ENCODE peak calls at places on chromosomes 1 and 21, in six cellular contexts. J is nephron progenitor cell; C is dorsolateral prefrontal cortex; P is CD8-positive, alpha-beta T cell; U is AG04450; X is Calu3. G is an unnamed sample.

GRCh38 chr1:113391643-113392271 is 1.4 kb downstream of the MAGI3 start:
- DNase-seq in J (no peak), C (no peak), P (no peak), U (no peak), X (peak), G (no peak)

GRCh38 chr1:39158330-39159086 is 46.0 kb upstream of the MACF1 start:
- DNase-seq in J (peak), C (no peak), P (no peak), U (no peak), X (peak), G (no peak)

GRCh38 chr1:156401175-156401574 is 32.2 kb downstream of the RHBG start:
- DNase-seq in J (no peak), C (no peak), P (no peak), U (no peak), X (no peak), G (no peak)

GRCh38 chr1:145994391-145995120 is 1.8 kb downstream of the TXNIP start:
- DNase-seq in J (no peak), C (no peak), P (no peak), U (no peak), X (no peak), G (no peak)

GRCh38 chr1:60745444-60745843 is 336.9 kb upstream of the NFIA start:
- DNase-seq in J (no peak), C (no peak), P (no peak), U (no peak), X (no peak), G (no peak)

GRCh38 chr1:48869116-48869893 is 92.6 kb upstream of the BEND5 start:
- DNase-seq in J (no peak), C (no peak), P (no peak), U (no peak), X (no peak), G (no peak)

GRCh38 chr21:37554661-37555379 is 188.2 kb downstream of the DYRK1A start:
- DNase-seq in J (no peak), C (no peak), P (no peak), U (no peak), X (no peak), G (no peak)

GRCh38 chr1:31501505-31501904 is 74.8 kb upstream of the TINAGL1 start:
- DNase-seq in J (no peak), C (no peak), P (no peak), U (no peak), X (no peak), G (no peak)

GRCh38 chr1:214990619-214991018 is 91.9 kb upstream of the KCNK2 start:
- DNase-seq in J (no peak), C (no peak), P (no peak), U (peak), X (no peak), G (no peak)

GRCh38 chr1:25896266-25896665 is 10.0 kb downstream of the STMN1 start:
- DNase-seq in J (no peak), C (no peak), P (no peak), U (no peak), X (no peak), G (no peak)

DNA sequence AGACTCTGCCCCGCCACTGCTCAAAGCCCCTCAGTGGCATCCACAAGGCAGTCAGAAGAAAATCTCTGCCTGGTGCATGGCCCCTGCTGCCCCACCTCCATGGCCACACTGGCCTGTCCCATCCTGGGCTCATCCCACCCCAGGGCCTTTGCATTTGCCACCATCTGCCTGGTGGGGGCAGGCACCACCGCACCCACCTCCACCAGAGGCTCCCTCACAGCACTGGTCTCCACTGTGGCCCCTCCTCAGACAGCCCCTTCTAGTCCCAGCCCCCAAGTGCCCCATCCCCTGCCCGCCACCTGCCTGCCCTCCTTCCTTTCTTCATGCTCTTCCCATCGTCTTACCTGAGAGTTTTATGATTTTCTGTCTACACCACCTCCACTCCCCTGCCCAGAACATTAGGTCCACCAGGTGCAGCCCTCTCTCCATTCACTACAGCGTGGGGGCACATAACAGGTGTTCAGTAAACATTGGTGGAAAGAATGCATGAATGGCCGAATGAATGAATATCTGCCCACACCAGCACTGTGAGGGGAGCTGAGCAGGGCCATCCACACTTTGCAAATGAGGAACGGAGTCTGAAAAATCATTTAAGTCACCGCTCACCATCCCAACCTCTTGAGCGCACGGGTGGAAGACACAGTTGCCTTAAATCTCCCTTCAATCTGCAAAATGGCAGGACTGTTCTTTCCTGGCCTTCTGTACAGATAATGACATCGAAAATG is 2.1 kb downstream of the PRDM15 start:
- DNase-seq in J (no peak), C (no peak), P (no peak), U (no peak), X (no peak), G (no peak)
- TF ChIP-seq CTCF in J (no peak), C (no peak), P (no peak), U (no peak), X (no peak), G (no peak)

DNA sequence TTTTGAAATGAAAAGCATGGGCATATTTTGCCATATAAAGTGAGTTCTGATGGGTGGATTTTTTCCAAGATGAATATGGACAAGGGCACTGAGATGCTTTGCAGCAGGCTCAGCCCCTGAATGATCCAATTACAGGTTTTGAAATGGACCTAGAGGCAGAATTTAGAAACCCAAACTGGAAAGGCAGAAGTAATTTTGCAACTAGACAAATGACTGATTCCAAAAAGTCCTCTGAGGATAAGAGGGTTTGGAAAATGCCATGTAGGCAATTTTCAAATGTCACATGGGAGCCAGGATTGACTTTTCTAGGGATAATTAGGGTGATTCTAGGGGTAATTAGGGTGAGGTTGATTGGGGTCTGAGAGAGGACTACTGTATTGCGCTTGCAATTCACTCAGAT is 148.9 kb upstream of the ZNF648 start:
- DNase-seq in J (no peak), C (no peak), P (no peak), U (no peak), X (no peak), G (no peak)
- TF ChIP-seq CTCF in J (no peak), C (no peak), P (no peak), U (no peak), X (no peak), G (no peak)

DNA sequence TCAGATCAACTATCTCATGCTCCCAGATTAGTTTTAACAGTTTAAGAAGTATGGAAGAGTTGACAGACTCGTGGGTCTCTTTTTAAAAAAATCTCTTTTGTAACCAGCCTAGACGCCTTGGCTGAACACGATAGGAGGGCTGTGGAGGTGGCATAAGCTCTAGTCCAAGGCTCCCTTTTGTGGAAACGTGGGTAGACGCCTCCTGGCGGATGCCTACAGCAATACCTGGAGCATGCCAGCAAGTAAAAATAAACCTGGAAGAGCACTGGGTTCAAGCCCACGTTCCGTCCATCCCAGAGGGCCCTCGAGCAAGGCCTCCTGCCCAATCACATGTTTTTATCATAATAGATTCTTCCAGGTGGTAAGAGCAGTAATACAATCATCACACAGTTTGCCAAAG is 87.9 kb downstream of the RGS7 start:
- DNase-seq in J (peak), C (no peak), P (no peak), U (no peak), X (no peak), G (no peak)
- TF ChIP-seq CTCF in J (peak), C (peak), P (no peak), U (no peak), X (no peak), G (no peak)

GRCh38 chr1:52368383-52369172 is 2.6 kb upstream of the CC2D1B start:
- DNase-seq in J (peak), C (peak), P (peak), U (no peak), X (peak), G (no peak)
- TF ChIP-seq CTCF in J (no peak), C (no peak), P (no peak), U (peak), X (no peak), G (peak)

GRCh38 chr21:32457360-32457840 is 44.9 kb downstream of the EVA1C start:
- DNase-seq in J (no peak), C (no peak), P (no peak), U (no peak), X (peak), G (no peak)
- TF ChIP-seq CTCF in J (no peak), C (no peak), P (no peak), U (peak), X (no peak), G (no peak)

GRCh38 chr1:201185527-201186128 is 5.0 kb upstream of the IGFN1 start:
- DNase-seq in J (no peak), C (no peak), P (no peak), U (no peak), X (no peak), G (no peak)

GRCh38 chr1:201184307-201184706 is 6.3 kb upstream of the IGFN1 start:
- DNase-seq in J (no peak), C (no peak), P (no peak), U (no peak), X (no peak), G (no peak)

GRCh38 chr1:201183728-201184127 is 6.9 kb upstream of the IGFN1 start:
- DNase-seq in J (no peak), C (no peak), P (no peak), U (no peak), X (no peak), G (no peak)

GRCh38 chr1:201186212-201186611 is 4.4 kb upstream of the IGFN1 start:
- DNase-seq in J (no peak), C (no peak), P (no peak), U (no peak), X (no peak), G (no peak)

GRCh38 chr1:201184734-201185453 is 5.7 kb upstream of the IGFN1 start:
- DNase-seq in J (peak), C (no peak), P (no peak), U (peak), X (peak), G (peak)
- TF ChIP-seq CTCF in J (peak), C (peak), P (no peak), U (peak), X (peak), G (peak)

DNA sequence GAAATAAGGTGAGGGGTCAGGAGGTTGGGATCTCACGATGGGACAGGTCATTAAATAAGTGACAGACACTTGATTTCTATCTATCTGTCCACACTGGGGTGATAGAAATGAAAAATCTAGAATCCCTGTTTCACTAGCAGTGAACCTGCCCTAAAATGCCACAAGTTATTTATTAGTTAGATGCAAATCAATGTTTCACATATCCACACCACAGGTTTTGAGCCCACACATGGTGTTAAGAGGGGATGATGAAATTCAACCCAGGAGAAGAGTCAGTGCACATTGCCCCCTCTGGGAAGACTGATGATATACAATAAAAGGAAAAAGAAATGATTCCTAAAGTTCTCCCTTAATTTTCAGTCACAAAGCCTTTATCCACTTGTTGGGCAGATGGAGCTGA is 10.1 kb upstream of the NTPCR start:
- DNase-seq in J (no peak), C (no peak), P (no peak), U (no peak), X (no peak), G (no peak)
- TF ChIP-seq CTCF in J (no peak), C (no peak), P (no peak), U (no peak), X (no peak), G (no peak)

GRCh38 chr21:24076179-24076578 is 1531.1 kb downstream of the MRPL39 start:
- DNase-seq in J (no peak), C (no peak), P (no peak), U (peak), X (no peak), G (no peak)
- TF ChIP-seq CTCF in J (no peak), C (peak), P (no peak), U (peak), X (no peak), G (no peak)

GRCh38 chr1:201876148-201876547 is 12.6 kb upstream of the SHISA4 start:
- DNase-seq in J (no peak), C (no peak), P (no peak), U (no peak), X (peak), G (no peak)
- TF ChIP-seq CTCF in J (peak), C (peak), P (no peak), U (peak), X (peak), G (peak)

DNA sequence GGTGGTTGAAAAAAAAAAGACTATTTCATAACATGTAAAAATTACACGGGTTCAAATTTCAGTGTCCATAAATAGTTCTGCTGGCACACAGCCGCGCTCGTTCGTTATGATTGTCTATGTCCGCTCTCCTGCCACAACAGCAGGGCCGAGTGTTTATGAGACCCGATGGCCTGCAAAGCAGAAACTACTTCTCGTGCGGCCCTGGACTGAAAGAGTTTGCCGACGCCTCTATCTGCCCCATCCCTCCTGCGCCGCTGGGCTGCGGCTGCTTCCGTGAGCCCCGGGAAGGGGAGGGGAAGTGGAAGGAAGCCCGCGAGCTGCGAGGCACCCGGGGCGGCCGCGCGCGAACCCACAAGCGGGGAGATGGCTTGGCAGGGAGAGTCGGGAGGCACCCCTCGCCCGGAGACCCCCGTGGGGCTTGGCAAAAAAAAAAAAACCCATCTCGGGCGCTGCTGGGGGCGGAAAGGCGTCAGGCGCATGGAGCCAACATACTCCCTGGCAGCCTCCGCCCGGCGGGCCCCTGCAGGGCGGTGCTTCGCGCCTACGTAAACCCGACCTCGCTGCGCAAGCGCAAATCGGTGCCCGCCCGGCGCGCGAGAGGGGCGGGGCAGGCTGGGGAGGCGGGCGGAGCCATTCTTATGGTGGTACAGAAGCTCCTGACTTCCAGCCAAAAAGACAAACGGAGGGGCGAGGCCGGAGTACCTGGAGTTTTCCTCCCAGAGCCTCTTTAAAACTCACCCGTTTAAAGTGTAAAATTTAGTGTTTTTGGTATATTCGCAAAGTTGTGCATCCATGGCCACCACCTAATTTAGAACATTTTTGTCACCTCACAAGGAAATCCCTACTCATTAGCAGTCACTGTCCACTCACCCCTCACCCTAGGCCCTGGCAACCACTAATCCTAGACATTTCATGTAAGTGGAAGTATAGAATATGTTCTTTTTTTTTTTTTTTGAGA is 8.3 kb downstream of the SLC27A3 start:
- DNase-seq in J (peak), C (peak), P (peak), U (peak), X (peak), G (peak)
- TF ChIP-seq CTCF in J (no peak), C (no peak), P (no peak), U (peak), X (no peak), G (peak)

G was measured in neural crest cell.